ENCODE peak calls at places on chromosomes 12 and 14, in ten cellular contexts. K is PC-3; Z is A549; S is CD4-positive, alpha-beta T cell; Y is psoas muscle; R is tibial nerve; C is spleen; H is heart left ventricle; F is brain microvascular endothelial cell; N is astrocyte. I is an unnamed sample.

GRCh38 chr12:59007620-59008019 is 87.3 kb upstream of the LRIG3 start:
- DNase-seq in S (no peak), K (peak; percentile 1), R (no peak), F (no peak), N (peak; percentile 1), H (no peak), Y (no peak), C (no peak), Z (no peak), I (no peak)

GRCh38 chr12:131714759-131715158 is 3.9 kb downstream of the SFSWAP start:
- DNase-seq in Y (no peak), H (no peak), S (no peak), N (no peak), R (no peak), C (no peak), Z (no peak), F (no peak), K (no peak), I (no peak)

GRCh38 chr12:6262635-6263034 is 47.8 kb upstream of the PLEKHG6 start:
- DNase-seq in K (no peak), H (no peak), Z (no peak), R (no peak), Y (no peak), C (no peak), F (no peak), S (no peak), N (no peak), I (no peak)

GRCh38 chr12:64877363-64878004 is 53.0 kb downstream of the TBC1D30 start:
- DNase-seq in C (no peak), F (no peak), R (no peak), S (no peak), Y (no peak), Z (no peak), N (no peak), H (no peak), K (no peak), I (no peak)

GRCh38 chr12:128830505-128830893 is 6.7 kb upstream of the SLC15A4 start:
- DNase-seq in N (no peak), S (no peak), C (no peak), R (no peak), Y (no peak), H (no peak), F (no peak), K (no peak), Z (no peak), I (no peak)

GRCh38 chr12:6145584-6145983 is 21.1 kb upstream of the VWF start:
- DNase-seq in Z (no peak), C (no peak), H (no peak), Y (no peak), K (no peak), F (no peak), R (no peak), S (no peak), N (no peak), I (no peak)

GRCh38 chr14:81516941-81517797 is 16.5 kb downstream of the SEL1L start:
- DNase-seq in R (no peak), N (peak; percentile 41), C (no peak), F (peak; percentile 38), Z (peak; percentile 7), H (no peak), Y (no peak), S (no peak), K (peak; percentile 30), I (no peak)

GRCh38 chr14:67172056-67172455 is 17.2 kb upstream of the GARIN2 start:
- DNase-seq in R (no peak), S (no peak), N (no peak), K (no peak), F (no peak), C (no peak), H (no peak), Y (no peak), Z (no peak), I (no peak)

GRCh38 chr12:93274937-93275336 is 102.8 kb upstream of the NUDT4 start:
- DNase-seq in H (no peak), S (no peak), Y (no peak), F (no peak), Z (no peak), C (no peak), N (no peak), K (no peak), R (no peak), I (no peak)

GRCh38 chr12:6758511-6758910 is 5.6 kb upstream of the MLF2 start:
- DNase-seq in S (no peak), F (no peak), Y (no peak), Z (no peak), C (no peak), R (no peak), H (no peak), K (no peak), N (no peak), I (no peak)

GRCh38 chr12:27870939-27871338 is 90.9 kb upstream of the MANSC4 start:
- DNase-seq in Y (no peak), R (no peak), K (no peak), C (no peak), S (no peak), F (peak; percentile 70), H (no peak), N (peak; percentile 92), Z (no peak), I (no peak)

GRCh38 chr12:77923882-77924281 is 93.2 kb downstream of the NAV3 start:
- DNase-seq in F (no peak), Y (no peak), S (no peak), R (no peak), H (no peak), Z (no peak), C (no peak), K (no peak), N (no peak), I (no peak)

DNA sequence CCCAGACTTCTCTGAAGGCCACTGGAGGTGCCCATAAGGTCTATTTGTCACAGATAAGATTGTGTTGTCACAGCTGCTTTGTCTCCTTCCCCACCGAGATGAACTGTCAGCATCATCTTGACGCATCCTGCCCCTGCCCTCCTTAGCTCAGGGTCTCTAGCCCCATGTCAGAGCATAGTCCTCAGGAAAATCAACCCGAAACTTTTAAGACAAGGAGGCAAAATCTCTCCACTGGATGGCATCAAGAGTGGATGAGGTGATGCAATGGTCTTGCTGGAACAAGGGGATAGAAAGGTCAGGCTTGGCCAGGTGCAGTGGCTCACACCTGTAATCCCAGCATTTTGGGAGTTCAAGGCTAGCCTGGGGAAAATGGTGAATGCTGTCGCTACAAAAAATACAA is 8.2 kb downstream of the KRT79 start:
- DNase-seq in F (no peak), S (no peak), N (no peak), C (peak; percentile 6), Z (no peak), Y (no peak), K (no peak), R (no peak), H (no peak), I (no peak)
- TF ChIP-seq CTCF in F (no peak), S (no peak), N (no peak), C (no peak), Z (no peak), Y (no peak), K (no peak), R (no peak), H (no peak), I (no peak)

GRCh38 chr12:105445261-105446015 is 114.9 kb downstream of the C12orf75 start:
- DNase-seq in N (peak; percentile 91), Y (no peak), H (no peak), S (no peak), F (peak; percentile 74), C (no peak), Z (no peak), R (no peak), K (peak; percentile 69), I (no peak)
- H3K27ac ChIP-seq in N (peak overlapping the region; percentile 64), Y (peak overlapping the region; percentile 28), H (no peak overlapping the region), S (no peak overlapping the region), F (peak overlapping the region; percentile 59), C (no peak overlapping the region), Z (no peak overlapping the region), R (no peak overlapping the region), K (peak overlapping the region; percentile 1), I (peak overlapping the region; percentile 90)

DNA sequence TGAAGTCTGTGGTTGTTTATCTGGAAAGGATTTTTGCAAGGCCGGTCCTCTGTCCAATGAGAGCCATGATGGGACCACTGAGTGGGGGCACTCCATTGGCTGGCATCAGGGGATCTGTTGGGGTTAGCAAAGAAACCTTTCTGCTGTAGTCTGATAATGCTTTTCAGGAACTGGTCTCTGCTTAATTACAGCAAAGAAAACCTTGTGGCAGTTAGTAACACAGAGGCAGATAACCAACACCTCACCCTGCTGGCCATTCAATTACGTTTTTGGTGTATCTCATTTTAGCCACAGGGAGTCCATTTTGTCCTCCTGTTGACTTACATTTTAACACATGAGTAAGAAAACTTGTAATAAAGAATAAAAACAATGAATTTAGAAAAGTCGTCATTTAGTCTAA is 629.3 kb upstream of the MDGA2 start:
- DNase-seq in R (no peak), K (no peak), Z (no peak), Y (no peak), F (no peak), H (no peak), S (no peak), C (no peak), N (no peak), I (no peak)
- TF ChIP-seq CTCF in R (no peak), K (no peak), Z (no peak), Y (no peak), F (no peak), H (no peak), S (no peak), C (no peak), N (no peak), I (no peak)

DNA sequence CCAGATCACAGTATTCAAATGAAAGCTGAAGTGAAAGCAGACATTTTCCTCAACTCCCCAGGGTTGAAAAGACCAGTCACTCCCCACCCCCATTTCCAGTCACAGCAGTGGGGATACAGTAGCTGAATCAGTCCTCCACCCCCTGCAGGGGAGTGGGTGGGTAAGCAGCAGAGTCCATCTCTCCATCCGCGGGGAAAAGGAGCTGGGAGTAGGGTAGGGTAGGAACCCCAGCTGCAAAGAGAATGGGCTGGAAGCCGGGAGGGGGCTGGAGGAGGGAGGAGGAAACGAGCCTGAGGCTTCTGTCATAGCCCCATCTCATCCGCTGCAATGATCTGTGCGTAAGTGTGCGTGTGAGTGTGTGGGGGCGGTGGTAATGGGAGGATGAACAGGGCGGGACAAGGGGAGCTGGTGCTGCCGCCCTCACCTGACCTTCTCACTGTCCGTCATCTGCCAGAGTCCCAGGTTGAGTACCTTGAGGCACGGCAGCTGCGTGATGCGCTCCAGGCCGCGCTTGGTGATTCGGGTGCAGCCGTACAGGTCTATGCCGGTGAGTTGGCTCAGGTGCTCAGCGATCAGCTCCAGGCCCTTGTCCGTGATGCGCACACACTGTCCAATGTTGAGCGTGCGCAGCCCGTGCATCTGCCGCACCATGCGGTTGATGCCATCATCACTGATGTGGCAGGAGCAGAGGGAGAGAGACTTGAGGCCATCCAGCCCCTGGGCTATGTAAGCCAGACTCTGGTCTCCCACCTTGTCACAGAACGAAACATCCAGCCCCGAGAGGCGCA is 1.7 kb downstream of the FBXL14 start:
- DNase-seq in H (peak; percentile 56), R (no peak), S (peak; percentile 69), N (peak; percentile 57), C (peak; percentile 88), Z (no peak), K (peak; percentile 50), F (peak; percentile 72), Y (no peak), I (peak; percentile 81)
- H3K27ac ChIP-seq in H (peak overlapping the region; percentile 17), R (peak overlapping the region; percentile 82), S (peak overlapping the region; percentile 54), N (peak overlapping the region; percentile 48), C (peak overlapping the region; percentile 97), Z (no peak overlapping the region), K (peak overlapping the region; percentile 11), F (peak overlapping the region; percentile 36), Y (peak overlapping the region; percentile 91), I (peak overlapping the region; percentile 83)